ENCODE peak calls at places on chromosomes 13 and 19, in ten cellular contexts. E is astrocyte; P is stimulated activated naive CD8-positive, alpha-beta T cell treated with anti-CD3 and anti-CD28 coated beads, Interleukin-15, Interleukin-2, amounts not matched to agents 100 U/mL and 50 U/mL, for 24 hours; A is AG04450; W is stimulated activated CD4-positive, alpha-beta T cell treated with anti-CD3 and anti-CD28 coated beads, Interleukin-15, amount 100 ng/mL, for 24 hours; F is GM23248; R is AG04449; L is stimulated activated CD8-positive, alpha-beta memory T cell treated with anti-CD3 and anti-CD28 coated beads, Interleukin-15, amount 100 ng/mL, for 1 hour; X is fibroblast of the conjunctiva; S is NCI-H748 treated with DMSO at 0.1 percent for 48 hours. T is an unnamed sample.

GRCh38 chr19:13143135-13143534 is 7.0 kb downstream of the STX10 start:
- DNase-seq in E (peak), W (no peak), L (no peak), R (no peak), X (no peak), S (no peak), A (no peak), F (peak), P (no peak), T (no peak)

GRCh38 chr13:24127116-24127631 is 33.3 kb upstream of the SPATA13 start:
- DNase-seq in P (peak), R (no peak), A (no peak), L (no peak), F (peak), S (peak), E (no peak), X (no peak), W (peak), T (no peak)

GRCh38 chr13:28423010-28423409 is 71.9 kb downstream of the FLT1 start:
- DNase-seq in W (peak), S (no peak), R (no peak), F (no peak), A (no peak), X (no peak), P (peak), E (no peak), L (no peak), T (peak)

GRCh38 chr19:7971553-7972520 is 28.4 kb upstream of the TIMM44 start:
- DNase-seq in L (no peak), W (no peak), F (no peak), R (no peak), X (no peak), S (no peak), P (no peak), E (no peak), A (no peak), T (no peak)

GRCh38 chr13:52845334-52845761 is 3.1 kb downstream of the PCDH8 start:
- DNase-seq in P (no peak), W (peak), S (peak), E (no peak), X (no peak), F (no peak), R (no peak), A (no peak), L (no peak), T (no peak)

GRCh38 chr19:18466354-18466753 is 28.4 kb upstream of the ISYNA1 start:
- DNase-seq in R (no peak), S (no peak), A (no peak), X (no peak), P (no peak), L (no peak), W (no peak), E (no peak), F (no peak), T (no peak)

GRCh38 chr19:32830231-32831014 is 39.1 kb downstream of the SLC7A9 start:
- DNase-seq in W (no peak), A (peak), S (no peak), E (peak), R (peak), L (no peak), P (no peak), X (no peak), F (peak), T (no peak)

GRCh38 chr19:9115307-9115813 is at the start of gene OR7G1:
- DNase-seq in R (no peak), A (no peak), S (no peak), F (no peak), E (no peak), P (no peak), X (no peak), W (no peak), L (no peak), T (no peak)

GRCh38 chr19:35565016-35565856 is 1.8 kb upstream of the ATP4A start:
- DNase-seq in F (no peak), A (no peak), L (no peak), X (no peak), W (no peak), E (no peak), P (no peak), R (no peak), S (no peak), T (no peak)

GRCh38 chr19:14979136-14979497 is 547 bp downstream of the SLC1A6 start:
- DNase-seq in S (no peak), A (no peak), E (no peak), F (no peak), X (no peak), P (peak), W (peak), R (no peak), L (no peak), T (no peak)

GRCh38 chr13:65966991-65967451 is 1263.1 kb downstream of the PCDH9 start:
- DNase-seq in W (no peak), E (peak), R (no peak), L (no peak), A (no peak), F (peak), X (no peak), S (no peak), P (no peak), T (no peak)

GRCh38 chr13:112733112-112733511 is 43.3 kb downstream of the ATP11A start:
- DNase-seq in S (peak), L (no peak), W (no peak), P (no peak), R (no peak), E (no peak), A (no peak), X (no peak), F (no peak), T (no peak)

GRCh38 chr19:926595-927043 is 784 bp downstream of the ARID3A start:
- DNase-seq in X (no peak), P (peak), L (no peak), R (no peak), A (no peak), W (peak), E (no peak), S (no peak), F (peak), T (no peak)

GRCh38 chr19:10052602-10053360 is 33.3 kb upstream of the SHFL start:
- DNase-seq in P (no peak), A (no peak), W (no peak), F (no peak), X (no peak), S (no peak), L (no peak), E (no peak), R (no peak), T (no peak)

GRCh38 chr13:36207672-36208071 is 6.7 kb downstream of the SOHLH2 start:
- DNase-seq in E (no peak), R (no peak), F (no peak), X (no peak), W (no peak), P (no peak), A (no peak), L (no peak), S (no peak), T (no peak)

T was measured in lung.